ENCODE peak calls at places on chromosomes 6 and 20, in four cellular contexts. W is SW 1271, A is DMS153, G is psoas muscle. X is an unnamed sample.

GRCh38 chr20:16732506-16733152 is 2.8 kb downstream of the SNRPB2 start:
- DNase-seq in W (no peak), A (no peak), G (no peak), X (no peak)

GRCh38 chr6:13327691-13328075 is 654 bp downstream of the TBC1D7 start:
- DNase-seq in W (no peak), A (no peak), G (no peak), X (no peak)

GRCh38 chr20:45630366-45630765 is 718 bp downstream of the WFDC9 start:
- DNase-seq in W (no peak), A (no peak), G (no peak), X (no peak)

GRCh38 chr6:32186496-32186840 is 2.4 kb upstream of the AGER start:
- DNase-seq in W (no peak), A (no peak), G (no peak), X (no peak)

GRCh38 chr20:48743807-48744206 is 84.0 kb downstream of the PREX1 start:
- DNase-seq in W (no peak), A (no peak), G (no peak), X (no peak)

GRCh38 chr6:31094389-31094881 is 17.9 kb downstream of the C6orf15 start:
- DNase-seq in W (no peak), A (peak; percentile 29), G (no peak), X (no peak)

GRCh38 chr6:4264076-4264475 is 128.7 kb upstream of the ECI2 start:
- DNase-seq in W (no peak), A (no peak), G (no peak), X (no peak)

GRCh38 chr20:53269380-53269779 is 297.2 kb downstream of the TSHZ2 start:
- DNase-seq in W (no peak), A (no peak), G (no peak), X (no peak)

GRCh38 chr6:158993639-158994038 is 6.4 kb downstream of the RSPH3 start:
- DNase-seq in W (no peak), A (no peak), G (no peak), X (no peak)

GRCh38 chr20:63833776-63834544 is 2.9 kb upstream of the ZBTB46 start:
- DNase-seq in W (no peak), A (no peak), G (no peak), X (no peak)

GRCh38 chr6:73236147-73236750 is 11.0 kb upstream of the KHDC1L start:
- DNase-seq in W (peak; percentile 9), A (no peak), G (no peak), X (no peak)

GRCh38 chr6:150200428-150201105 is 57.7 kb downstream of the PPP1R14C start:
- DNase-seq in W (no peak), A (no peak), G (no peak), X (no peak)

GRCh38 chr6:129801909-129802308 is 59.2 kb downstream of the TMEM244 start:
- DNase-seq in W (no peak), A (no peak), G (no peak), X (no peak)

X was measured in glomerular endothelial cell.